ENCODE peak calls at places on chromosomes 5 and 9, in five cellular contexts. K, A, L, T and Y are unnamed samples.

GRCh38 chr9:136847065-136847826 is 2.0 kb upstream of the PHPT1 start:
- DNase-seq in K (no peak), A (peak), L (no peak), T (no peak), Y (peak)

GRCh38 chr5:89735108-89735507 is 674.4 kb downstream of the CETN3 start:
- DNase-seq in K (no peak), A (peak), L (no peak), T (no peak), Y (no peak)

GRCh38 chr9:93302586-93303257 is 118.8 kb downstream of the WNK2 start:
- DNase-seq in K (peak), A (peak), L (peak), T (no peak), Y (peak)

GRCh38 chr9:13524245-13524644 is 244.8 kb upstream of the MPDZ start:
- DNase-seq in K (no peak), A (no peak), L (no peak), T (no peak), Y (no peak)

GRCh38 chr9:20683351-20684034 is 566 bp upstream of the FOCAD start:
- DNase-seq in K (no peak), A (peak), L (peak), T (peak), Y (peak)

GRCh38 chr5:167442922-167443321 is 848.5 kb upstream of the WWC1 start:
- DNase-seq in K (no peak), A (peak), L (no peak), T (peak), Y (no peak)

GRCh38 chr5:165881259-165881658 is 2375.8 kb downstream of the MAT2B start:
- DNase-seq in K (no peak), A (no peak), L (no peak), T (no peak), Y (no peak)

GRCh38 chr5:7094626-7095025 is 301.3 kb upstream of the ADCY2 start:
- DNase-seq in K (no peak), A (no peak), L (no peak), T (no peak), Y (no peak)

GRCh38 chr5:33400675-33401074 is 40.1 kb upstream of the TARS1 start:
- DNase-seq in K (no peak), A (no peak), L (no peak), T (no peak), Y (no peak)

GRCh38 chr5:41414598-41414997 is 95.8 kb downstream of the PLCXD3 start:
- DNase-seq in K (no peak), A (peak), L (peak), T (peak), Y (no peak)

GRCh38 chr9:75891277-75892167 is 1.0 kb downstream of the PCSK5 start:
- DNase-seq in K (no peak), A (peak), L (no peak), T (no peak), Y (peak)

GRCh38 chr9:89426389-89426961 is 71.4 kb downstream of the SEMA4D start:
- DNase-seq in K (peak), A (no peak), L (no peak), T (no peak), Y (peak)

GRCh38 chr9:89555426-89556375 is 49.1 kb upstream of the GADD45G start:
- DNase-seq in K (no peak), A (peak), L (no peak), T (no peak), Y (peak)

GRCh38 chr9:14277202-14277601 is 36.7 kb downstream of the NFIB start:
- DNase-seq in K (no peak), A (peak), L (peak), T (no peak), Y (no peak)

GRCh38 chr5:16866795-16867584 is 69.1 kb downstream of the MYO10 start:
- DNase-seq in K (no peak), A (no peak), L (no peak), T (no peak), Y (no peak)

GRCh38 chr9:76313771-76314170 is 80.5 kb downstream of the RFK start:
- DNase-seq in K (no peak), A (no peak), L (no peak), T (no peak), Y (no peak)

GRCh38 chr5:54616031-54616430 is 98.5 kb downstream of the SNX18 start:
- DNase-seq in K (no peak), A (peak), L (peak), T (peak), Y (no peak)

GRCh38 chr5:68028131-68028727 is 187.3 kb upstream of the PIK3R1 start:
- DNase-seq in K (no peak), A (peak), L (no peak), T (no peak), Y (no peak)

GRCh38 chr5:150066901-150067396 is 19.4 kb downstream of the CSF1R start:
- DNase-seq in K (no peak), A (peak), L (peak), T (peak), Y (no peak)

GRCh38 chr9:79104951-79105350 is 466.8 kb upstream of the TLE4 start:
- DNase-seq in K (no peak), A (no peak), L (no peak), T (no peak), Y (no peak)

GRCh38 chr5:117889592-117889991 is 1098.8 kb downstream of the DTWD2 start:
- DNase-seq in K (no peak), A (peak), L (peak), T (no peak), Y (no peak)

GRCh38 chr9:77453857-77454647 is 194.1 kb downstream of the GNA14 start:
- DNase-seq in K (no peak), A (no peak), L (no peak), T (no peak), Y (no peak)

GRCh38 chr9:120363697-120364096 is 216.3 kb downstream of the CDK5RAP2 start:
- DNase-seq in K (no peak), A (no peak), L (no peak), T (no peak), Y (no peak)

GRCh38 chr9:36632892-36633291 is 60.2 kb downstream of the MELK start:
- DNase-seq in K (no peak), A (peak), L (peak), T (peak), Y (peak)

GRCh38 chr5:32193591-32193990 is 19.5 kb upstream of the GOLPH3 start:
- DNase-seq in K (no peak), A (peak), L (peak), T (peak), Y (no peak)

GRCh38 chr5:142644640-142645361 is 41.1 kb downstream of the FGF1 start:
- DNase-seq in K (no peak), A (peak), L (peak), T (peak), Y (no peak)

GRCh38 chr5:96868603-96869371 is 7.5 kb upstream of the ERAP2 start:
- DNase-seq in K (peak), A (peak), L (peak), T (peak), Y (peak)

GRCh38 chr5:125286266-125286665 is 539.8 kb upstream of the ZNF608 start:
- DNase-seq in K (no peak), A (no peak), L (no peak), T (no peak), Y (no peak)

GRCh38 chr5:97142521-97143254 is at the start of gene LIX1:
- DNase-seq in K (no peak), A (peak), L (peak), T (no peak), Y (peak)

GRCh38 chr5:143837306-143837848 is 25.4 kb downstream of the HMHB1 start:
- DNase-seq in K (no peak), A (peak), L (peak), T (peak), Y (no peak)

GRCh38 chr5:143833179-143833578 is 21.2 kb downstream of the HMHB1 start:
- DNase-seq in K (no peak), A (no peak), L (no peak), T (no peak), Y (no peak)

GRCh38 chr5:143841446-143841845 is 29.5 kb downstream of the HMHB1 start:
- DNase-seq in K (no peak), A (no peak), L (no peak), T (no peak), Y (no peak)

DNA sequence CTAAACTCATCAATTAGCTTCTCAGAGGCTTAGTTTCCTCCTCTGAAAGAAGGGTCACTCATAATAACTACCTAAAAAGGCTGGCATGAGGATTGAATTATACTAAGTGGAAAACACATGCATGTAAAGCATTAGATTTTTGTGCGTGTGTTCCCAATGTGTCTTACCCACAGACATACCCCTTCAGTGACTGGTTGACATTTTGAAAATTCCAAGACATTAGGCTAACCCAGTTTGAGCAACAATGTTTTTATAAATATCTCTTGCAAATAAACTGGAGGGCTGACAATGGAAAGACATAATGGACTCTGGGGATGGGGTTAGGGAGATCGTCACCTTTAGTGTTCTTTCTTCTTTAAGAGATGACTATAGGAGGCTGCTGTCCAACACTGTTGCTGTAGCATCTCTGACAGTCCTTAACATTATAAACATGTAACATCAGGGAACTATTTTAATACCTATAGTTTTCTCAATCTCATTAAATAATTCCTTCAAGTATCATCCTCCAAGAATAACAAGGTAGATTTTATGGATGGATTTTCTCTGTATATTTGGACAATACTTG is 24.3 kb downstream of the HMHB1 start:
- DNase-seq in K (no peak), A (no peak), L (no peak), T (peak), Y (no peak)
- TF ChIP-seq CTCF in K (no peak), A (no peak), L (no peak), T (no peak), Y (no peak)

DNA sequence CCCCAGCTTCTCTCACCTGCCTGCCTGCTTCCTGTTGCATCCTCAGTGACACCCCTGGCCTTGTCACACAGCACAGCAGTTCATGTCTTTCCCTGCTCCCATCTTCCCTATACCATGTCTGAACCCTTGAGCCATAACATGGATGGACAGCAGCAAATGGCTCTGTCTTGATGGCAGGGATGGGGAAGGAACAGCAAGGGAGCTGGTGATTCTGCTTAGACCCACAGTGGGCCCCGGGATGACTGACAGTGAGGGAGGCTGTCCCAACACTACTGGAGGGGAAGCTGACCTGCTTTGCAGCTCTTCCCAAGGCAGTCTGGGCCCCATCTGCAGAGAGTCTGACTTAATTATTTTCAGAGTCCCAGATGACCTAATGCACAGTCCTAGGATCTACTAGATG is 48.2 kb downstream of the MARCHF3 start:
- DNase-seq in K (no peak), A (no peak), L (no peak), T (no peak), Y (no peak)
- TF ChIP-seq CTCF in K (no peak), A (no peak), L (no peak), T (no peak), Y (no peak)

DNA sequence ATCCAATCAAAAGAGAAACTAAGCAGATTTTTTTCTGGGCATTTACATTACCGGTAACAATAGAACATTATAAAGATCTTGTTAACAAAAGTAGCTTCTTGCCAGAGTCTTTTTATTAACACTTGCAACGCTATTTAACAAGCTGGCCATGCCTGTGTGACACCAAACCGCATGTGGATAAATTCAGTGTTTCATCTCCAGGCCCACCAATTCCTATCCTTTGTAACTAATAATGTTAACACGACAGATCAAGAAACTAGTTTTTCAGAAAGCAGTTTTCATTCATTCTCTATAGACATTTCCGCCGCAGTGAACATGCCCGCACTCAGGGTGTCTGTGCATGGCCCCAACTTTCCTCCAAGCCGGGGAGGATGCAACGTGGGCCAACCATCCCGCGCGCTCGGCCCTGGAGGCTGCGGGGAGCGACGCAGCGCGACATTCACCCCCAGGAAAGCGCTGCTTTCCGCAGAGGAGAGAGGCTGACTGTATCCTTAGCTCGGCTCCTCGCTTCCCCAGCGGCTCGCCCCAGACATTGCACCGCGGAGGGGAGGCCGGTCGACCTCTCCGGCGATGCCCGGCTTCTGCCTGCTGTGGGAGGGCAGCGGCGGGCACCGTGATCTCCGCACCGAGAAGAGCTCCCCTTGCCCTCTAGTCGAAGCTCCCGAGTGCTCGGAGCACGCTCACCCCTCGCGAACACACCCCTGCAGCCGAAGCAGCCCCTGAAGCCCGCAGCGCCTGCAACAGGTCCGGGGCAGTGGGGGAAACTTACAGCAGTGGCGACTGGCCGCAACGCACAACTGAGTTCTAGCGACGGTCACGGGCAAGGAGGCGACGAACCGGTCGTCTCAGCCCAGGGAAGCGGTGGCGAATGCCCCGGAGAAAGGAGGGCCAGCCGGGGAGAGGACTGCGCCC is 734 bp downstream of the ENC1 start:
- DNase-seq in K (no peak), A (peak), L (peak), T (no peak), Y (peak)
- TF ChIP-seq CTCF in K (peak), A (no peak), L (no peak), T (peak), Y (no peak)

DNA sequence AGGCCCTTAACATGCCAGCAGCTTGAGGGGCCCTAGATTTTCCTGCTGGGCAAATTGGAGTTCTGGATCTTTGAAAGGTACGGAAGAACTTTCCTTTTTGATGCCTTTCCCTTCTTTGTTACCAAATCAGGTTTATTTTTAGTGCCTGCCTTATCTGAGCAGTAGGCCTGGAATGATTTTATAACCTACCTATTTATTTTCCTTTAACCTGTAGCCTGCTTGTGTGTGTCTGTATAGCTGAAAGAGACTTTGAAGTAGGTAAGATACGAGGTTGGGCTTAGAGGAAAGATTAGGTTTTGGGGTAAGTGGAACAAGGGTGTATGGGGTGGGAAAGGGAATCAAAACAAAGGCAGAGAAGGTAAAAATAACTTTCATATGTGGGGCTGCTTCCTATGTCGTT is 211.2 kb downstream of the CD180 start:
- DNase-seq in K (no peak), A (no peak), L (no peak), T (no peak), Y (no peak)
- TF ChIP-seq CTCF in K (no peak), A (no peak), L (no peak), T (no peak), Y (no peak)

GRCh38 chr5:140801494-140801841 is 611 bp downstream of the PCDHA3 start:
- DNase-seq in K (no peak), A (peak), L (no peak), T (no peak), Y (no peak)
- TF ChIP-seq CTCF in K (no peak), A (peak), L (peak), T (peak), Y (no peak)

GRCh38 chr5:44538831-44539539 is 149.8 kb upstream of the FGF10 start:
- DNase-seq in K (no peak), A (peak), L (no peak), T (no peak), Y (no peak)

GRCh38 chr5:44532981-44533380 is 143.8 kb upstream of the FGF10 start:
- DNase-seq in K (no peak), A (peak), L (no peak), T (no peak), Y (no peak)

GRCh38 chr5:44542470-44542869 is 153.2 kb upstream of the FGF10 start:
- DNase-seq in K (no peak), A (peak), L (no peak), T (no peak), Y (no peak)

GRCh38 chr5:44536650-44537260 is 147.5 kb upstream of the FGF10 start:
- DNase-seq in K (no peak), A (peak), L (peak), T (peak), Y (peak)
- TF ChIP-seq CTCF in K (peak), A (peak), L (peak), T (peak), Y (peak)

GRCh38 chr9:130289711-130290241 is 24.2 kb downstream of the HMCN2 start:
- DNase-seq in K (no peak), A (no peak), L (no peak), T (no peak), Y (no peak)

GRCh38 chr9:130292104-130292503 is 26.5 kb downstream of the HMCN2 start:
- DNase-seq in K (no peak), A (peak), L (no peak), T (peak), Y (no peak)

GRCh38 chr9:130288926-130289705 is 23.6 kb downstream of the HMCN2 start:
- DNase-seq in K (no peak), A (no peak), L (no peak), T (no peak), Y (no peak)

GRCh38 chr9:130291474-130291873 is 25.9 kb downstream of the HMCN2 start:
- DNase-seq in K (no peak), A (no peak), L (no peak), T (no peak), Y (no peak)

DNA sequence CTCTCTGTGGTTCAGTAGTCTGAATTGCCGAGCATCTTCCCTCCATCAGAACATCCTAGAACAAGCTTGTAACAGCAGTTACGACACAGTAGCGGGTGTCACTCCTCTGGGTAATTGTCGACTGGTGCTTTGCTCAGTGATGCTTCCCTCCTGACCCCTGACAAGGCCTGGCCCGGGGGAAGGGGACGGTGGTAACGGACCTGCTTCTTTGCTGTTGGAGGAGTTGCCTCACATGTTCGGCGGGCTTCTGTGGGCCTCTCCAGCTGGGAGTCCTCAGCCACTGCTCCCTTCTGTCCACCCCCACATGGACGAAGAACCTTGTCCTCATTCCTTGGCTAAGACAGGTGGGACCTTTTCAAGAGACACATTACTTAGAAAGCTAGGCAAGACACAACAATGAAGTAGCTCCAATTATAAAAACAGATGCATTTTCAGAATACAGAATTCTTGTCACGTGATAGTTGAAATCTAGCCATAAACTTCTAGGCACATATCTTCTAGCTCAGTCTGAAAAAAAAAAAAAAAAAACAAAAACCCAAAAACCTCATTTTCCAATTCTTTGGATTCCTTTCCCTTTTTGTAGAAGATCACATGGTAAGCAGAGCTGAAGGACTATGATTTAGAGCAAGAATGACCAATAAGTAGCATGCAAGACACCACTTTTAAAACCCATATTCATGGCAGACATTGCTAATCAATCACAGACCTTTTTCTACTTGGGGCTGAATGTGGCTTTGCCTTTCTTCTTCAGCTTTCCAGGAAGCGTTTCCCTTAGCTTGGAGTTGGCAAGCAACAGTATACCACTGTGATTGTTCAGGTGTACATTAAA is 25.0 kb downstream of the HMCN2 start:
- DNase-seq in K (no peak), A (peak), L (peak), T (no peak), Y (no peak)
- TF ChIP-seq CTCF in K (no peak), A (no peak), L (no peak), T (no peak), Y (no peak)

DNA sequence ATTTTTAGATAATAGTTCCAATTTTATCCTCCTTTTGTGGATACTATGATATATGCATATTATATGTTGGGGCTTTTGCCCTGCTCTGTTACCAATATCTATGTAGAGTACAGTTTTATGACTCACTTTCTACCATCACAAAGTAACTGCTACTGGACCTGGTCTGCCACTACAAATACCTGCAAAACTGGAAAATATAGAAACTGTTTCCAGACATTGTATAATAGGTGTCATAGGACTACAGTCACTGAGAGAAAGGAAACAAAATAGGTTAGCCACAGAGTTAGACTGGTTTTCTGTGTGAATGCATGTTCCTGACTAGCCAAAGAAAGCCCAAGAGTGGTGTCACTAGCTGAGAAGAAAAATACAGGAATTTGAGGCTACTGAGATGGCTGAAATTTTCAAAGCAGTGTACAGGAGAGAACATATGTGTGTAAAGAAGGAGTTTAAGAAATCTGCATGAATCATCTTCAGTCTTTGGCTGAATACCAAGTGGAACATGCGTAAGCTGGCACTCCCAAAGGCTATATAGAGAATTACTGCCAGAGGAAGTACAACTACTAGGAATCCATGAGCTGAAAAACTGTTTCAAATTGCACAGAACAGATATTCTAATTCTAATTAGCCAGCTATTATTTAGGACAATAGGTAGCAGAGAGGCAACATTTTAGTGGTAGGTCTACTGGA is 29.0 kb upstream of the FAM174A start:
- DNase-seq in K (no peak), A (peak), L (peak), T (peak), Y (no peak)
- TF ChIP-seq CTCF in K (no peak), A (peak), L (no peak), T (no peak), Y (no peak)